ENCODE peak calls at places on chromosomes 6 and 20, in seven cellular contexts. H, K, L, G, P, C and V are unnamed samples.

GRCh38 chr6:40395066-40395697 is 192.0 kb downstream of the LRFN2 start:
- DNase-seq in L (no peak), P (no peak), C (no peak), K (no peak), G (no peak), H (no peak), V (peak)

GRCh38 chr6:161956082-161956481 is 682.2 kb upstream of the AGPAT4 start:
- DNase-seq in G (no peak), P (no peak), C (no peak), K (no peak), H (no peak), L (no peak), V (no peak)

GRCh38 chr6:107561325-107561724 is 71.4 kb downstream of the SOBP start:
- DNase-seq in H (no peak), C (no peak), P (no peak), K (no peak), G (no peak), L (no peak), V (no peak)

GRCh38 chr20:63148696-63149095 is 67.2 kb downstream of the YTHDF1 start:
- DNase-seq in P (no peak), C (no peak), H (no peak), L (no peak), G (no peak), K (no peak), V (no peak)

GRCh38 chr6:43434441-43434840 is 7.1 kb downstream of the ABCC10 start:
- DNase-seq in P (no peak), L (no peak), C (no peak), K (no peak), H (no peak), G (no peak), V (no peak)

GRCh38 chr20:38117635-38118034 is 47.4 kb downstream of the TGM2 start:
- DNase-seq in C (no peak), P (no peak), H (no peak), K (no peak), L (peak), G (peak), V (peak)

GRCh38 chr6:43013020-43013842 is 515 bp downstream of the MEA1 start:
- DNase-seq in K (no peak), L (no peak), G (no peak), P (no peak), H (no peak), C (no peak), V (no peak)

GRCh38 chr6:91575032-91575431 is 988.2 kb upstream of the MAP3K7 start:
- DNase-seq in P (no peak), H (no peak), C (no peak), K (no peak), G (no peak), L (no peak), V (no peak)

GRCh38 chr6:10791673-10792072 is 44.1 kb downstream of the TMEM14B start:
- DNase-seq in P (no peak), L (no peak), G (no peak), H (no peak), C (no peak), K (no peak), V (no peak)

GRCh38 chr6:44606506-44606905 is 219.0 kb downstream of the CDC5L start:
- DNase-seq in L (no peak), K (no peak), P (no peak), G (no peak), H (no peak), C (no peak), V (peak)

GRCh38 chr20:52779125-52779524 is 193.0 kb upstream of the TSHZ2 start:
- DNase-seq in G (no peak), P (no peak), K (no peak), L (no peak), C (no peak), H (no peak), V (no peak)

GRCh38 chr20:5716953-5717352 is 33.2 kb upstream of the SHLD1 start:
- DNase-seq in L (no peak), C (no peak), K (no peak), P (no peak), G (no peak), H (no peak), V (no peak)

GRCh38 chr20:55160022-55160421 is 684.6 kb downstream of the DOK5 start:
- DNase-seq in C (no peak), L (peak), K (no peak), G (no peak), H (no peak), P (no peak), V (no peak)

GRCh38 chr6:89834884-89835792 is 5.5 kb downstream of the CASP8AP2 start:
- DNase-seq in H (no peak), K (no peak), P (no peak), G (no peak), C (peak), L (no peak), V (no peak)

GRCh38 chr20:18276821-18277220 is 11.5 kb upstream of the ZNF133 start:
- DNase-seq in H (peak), C (peak), K (peak), L (peak), G (peak), P (peak), V (peak)

GRCh38 chr20:991850-992249 is 10.3 kb downstream of the RSPO4 start:
- DNase-seq in C (no peak), P (no peak), G (no peak), K (no peak), L (no peak), H (no peak), V (no peak)

GRCh38 chr20:34943808-34944568 is 11.6 kb downstream of the GSS start:
- DNase-seq in H (no peak), K (no peak), L (no peak), G (no peak), P (no peak), C (no peak), V (no peak)

GRCh38 chr6:79188885-79189505 is 45.5 kb downstream of the HMGN3 start:
- DNase-seq in L (no peak), H (no peak), K (no peak), C (no peak), G (no peak), P (no peak), V (no peak)

GRCh38 chr6:100116409-100117194 is 122.6 kb upstream of the MCHR2 start:
- DNase-seq in L (peak), G (peak), H (peak), C (no peak), K (no peak), P (no peak), V (peak)

GRCh38 chr6:109073344-109074235 is 21.1 kb downstream of the SESN1 start:
- DNase-seq in K (peak), H (no peak), C (peak), P (no peak), L (peak), G (peak), V (no peak)

GRCh38 chr6:137761072-137761471 is 106.0 kb upstream of the TNFAIP3 start:
- DNase-seq in K (no peak), H (no peak), G (no peak), P (no peak), L (no peak), C (no peak), V (no peak)

GRCh38 chr20:16069416-16070010 is 503.7 kb downstream of the KIF16B start:
- DNase-seq in P (no peak), C (no peak), G (no peak), H (no peak), K (no peak), L (no peak), V (no peak)

GRCh38 chr6:111837641-111838500 is 35.4 kb downstream of the FYN start:
- DNase-seq in L (no peak), P (no peak), H (no peak), C (peak), K (no peak), G (no peak), V (no peak)

GRCh38 chr6:117200067-117200466 is 65.3 kb upstream of the VGLL2 start:
- DNase-seq in G (no peak), C (no peak), L (no peak), K (no peak), H (peak), P (no peak), V (no peak)

GRCh38 chr20:6636209-6637159 is 131.0 kb upstream of the BMP2 start:
- DNase-seq in P (no peak), L (no peak), H (no peak), G (peak), K (no peak), C (no peak), V (no peak)

GRCh38 chr6:23927935-23928334 is 198.1 kb upstream of the NRSN1 start:
- DNase-seq in H (no peak), P (no peak), G (no peak), L (no peak), C (no peak), K (no peak), V (no peak)

GRCh38 chr6:118161364-118161763 is 254.3 kb downstream of the SLC35F1 start:
- DNase-seq in K (no peak), L (no peak), G (no peak), C (no peak), H (no peak), P (no peak), V (no peak)